ENCODE peak calls at places on chromosomes 5 and 9, in four cellular contexts. One of them, this sample, is unnamed.

GRCh38 chr5:155434681-155435080 is 421.1 kb downstream of the KIF4B start:
- DNase-seq in A172: no peak
- DNase-seq in dermis microvascular lymphatic vessel endothelial cell: no peak
- DNase-seq in stimulated activated CD4-positive, alpha-beta T cell treated with anti-CD3 and anti-CD28 coated beads, Interleukin-1b, Interleukin-23, amount 100 ng/mL, for 4 hours: no peak
- DNase-seq in this sample: no peak

GRCh38 chr5:160133071-160133917 is 14.0 kb upstream of the PWWP2A start:
- DNase-seq in A172: no peak
- DNase-seq in dermis microvascular lymphatic vessel endothelial cell: no peak
- DNase-seq in stimulated activated CD4-positive, alpha-beta T cell treated with anti-CD3 and anti-CD28 coated beads, Interleukin-1b, Interleukin-23, amount 100 ng/mL, for 4 hours: no peak
- DNase-seq in this sample: no peak

GRCh38 chr5:217860-218456 is at the start of the genes CCDC127 and SDHA:
- DNase-seq in A172: peak; percentile 89
- DNase-seq in dermis microvascular lymphatic vessel endothelial cell: peak; percentile 82
- DNase-seq in stimulated activated CD4-positive, alpha-beta T cell treated with anti-CD3 and anti-CD28 coated beads, Interleukin-1b, Interleukin-23, amount 100 ng/mL, for 4 hours: peak; percentile 98
- DNase-seq in this sample: peak; percentile 97

GRCh38 chr9:20312732-20313131 is 309.6 kb downstream of the MLLT3 start:
- DNase-seq in A172: peak; percentile 41
- DNase-seq in dermis microvascular lymphatic vessel endothelial cell: no peak
- DNase-seq in stimulated activated CD4-positive, alpha-beta T cell treated with anti-CD3 and anti-CD28 coated beads, Interleukin-1b, Interleukin-23, amount 100 ng/mL, for 4 hours: no peak
- DNase-seq in this sample: no peak

GRCh38 chr9:136220017-136220729 is 15.2 kb upstream of the LHX3 start:
- DNase-seq in A172: peak; percentile 93
- DNase-seq in dermis microvascular lymphatic vessel endothelial cell: no peak
- DNase-seq in stimulated activated CD4-positive, alpha-beta T cell treated with anti-CD3 and anti-CD28 coated beads, Interleukin-1b, Interleukin-23, amount 100 ng/mL, for 4 hours: peak; percentile 21
- DNase-seq in this sample: no peak

GRCh38 chr9:6055213-6055612 is 39.8 kb upstream of the RANBP6 start:
- DNase-seq in A172: peak; percentile 67
- DNase-seq in dermis microvascular lymphatic vessel endothelial cell: peak; percentile 21
- DNase-seq in stimulated activated CD4-positive, alpha-beta T cell treated with anti-CD3 and anti-CD28 coated beads, Interleukin-1b, Interleukin-23, amount 100 ng/mL, for 4 hours: peak; percentile 36
- DNase-seq in this sample: no peak

GRCh38 chr9:135516132-135516860 is 4.9 kb upstream of the LCN1 start:
- DNase-seq in A172: peak; percentile 59
- DNase-seq in dermis microvascular lymphatic vessel endothelial cell: peak; percentile 85
- DNase-seq in stimulated activated CD4-positive, alpha-beta T cell treated with anti-CD3 and anti-CD28 coated beads, Interleukin-1b, Interleukin-23, amount 100 ng/mL, for 4 hours: no peak
- DNase-seq in this sample: no peak

GRCh38 chr5:17381926-17382325 is 116.1 kb upstream of the TAF11L2 start:
- DNase-seq in A172: no peak
- DNase-seq in dermis microvascular lymphatic vessel endothelial cell: no peak
- DNase-seq in stimulated activated CD4-positive, alpha-beta T cell treated with anti-CD3 and anti-CD28 coated beads, Interleukin-1b, Interleukin-23, amount 100 ng/mL, for 4 hours: no peak
- DNase-seq in this sample: no peak

GRCh38 chr5:140725799-140726471 is 25.7 kb downstream of the ZMAT2 start:
- DNase-seq in A172: peak; percentile 99
- DNase-seq in dermis microvascular lymphatic vessel endothelial cell: peak; percentile 66
- DNase-seq in stimulated activated CD4-positive, alpha-beta T cell treated with anti-CD3 and anti-CD28 coated beads, Interleukin-1b, Interleukin-23, amount 100 ng/mL, for 4 hours: peak; percentile 63
- DNase-seq in this sample: peak; percentile 63

GRCh38 chr9:123702477-123702876 is 227.4 kb downstream of the DENND1A start:
- DNase-seq in A172: no peak
- DNase-seq in dermis microvascular lymphatic vessel endothelial cell: no peak
- DNase-seq in stimulated activated CD4-positive, alpha-beta T cell treated with anti-CD3 and anti-CD28 coated beads, Interleukin-1b, Interleukin-23, amount 100 ng/mL, for 4 hours: no peak
- DNase-seq in this sample: no peak

GRCh38 chr5:58076473-58077257 is 383.2 kb downstream of the PLK2 start:
- DNase-seq in A172: no peak
- DNase-seq in dermis microvascular lymphatic vessel endothelial cell: no peak
- DNase-seq in stimulated activated CD4-positive, alpha-beta T cell treated with anti-CD3 and anti-CD28 coated beads, Interleukin-1b, Interleukin-23, amount 100 ng/mL, for 4 hours: no peak
- DNase-seq in this sample: no peak

GRCh38 chr9:16680965-16681658 is 189.4 kb downstream of the BNC2 start:
- DNase-seq in A172: no peak
- DNase-seq in dermis microvascular lymphatic vessel endothelial cell: no peak
- DNase-seq in stimulated activated CD4-positive, alpha-beta T cell treated with anti-CD3 and anti-CD28 coated beads, Interleukin-1b, Interleukin-23, amount 100 ng/mL, for 4 hours: no peak
- DNase-seq in this sample: no peak

GRCh38 chr5:163379298-163380155 is 57.9 kb upstream of the CCNG1 start:
- DNase-seq in A172: peak; percentile 88
- DNase-seq in dermis microvascular lymphatic vessel endothelial cell: no peak
- DNase-seq in stimulated activated CD4-positive, alpha-beta T cell treated with anti-CD3 and anti-CD28 coated beads, Interleukin-1b, Interleukin-23, amount 100 ng/mL, for 4 hours: no peak
- DNase-seq in this sample: no peak

GRCh38 chr5:79976759-79977515 is 14.1 kb downstream of the MTX3 start:
- DNase-seq in A172: no peak
- DNase-seq in dermis microvascular lymphatic vessel endothelial cell: no peak
- DNase-seq in stimulated activated CD4-positive, alpha-beta T cell treated with anti-CD3 and anti-CD28 coated beads, Interleukin-1b, Interleukin-23, amount 100 ng/mL, for 4 hours: no peak
- DNase-seq in this sample: no peak

GRCh38 chr5:125717209-125717608 is 706.0 kb upstream of the GRAMD2B start:
- DNase-seq in A172: peak; percentile 49
- DNase-seq in dermis microvascular lymphatic vessel endothelial cell: no peak
- DNase-seq in stimulated activated CD4-positive, alpha-beta T cell treated with anti-CD3 and anti-CD28 coated beads, Interleukin-1b, Interleukin-23, amount 100 ng/mL, for 4 hours: no peak
- DNase-seq in this sample: no peak

GRCh38 chr5:95317085-95317484 is 32.2 kb upstream of the MCTP1 start:
- DNase-seq in A172: no peak
- DNase-seq in dermis microvascular lymphatic vessel endothelial cell: no peak
- DNase-seq in stimulated activated CD4-positive, alpha-beta T cell treated with anti-CD3 and anti-CD28 coated beads, Interleukin-1b, Interleukin-23, amount 100 ng/mL, for 4 hours: no peak
- DNase-seq in this sample: no peak

GRCh38 chr5:173472164-173472563 is 143.9 kb upstream of the STC2 start:
- DNase-seq in A172: peak; percentile 97
- DNase-seq in dermis microvascular lymphatic vessel endothelial cell: peak; percentile 73
- DNase-seq in stimulated activated CD4-positive, alpha-beta T cell treated with anti-CD3 and anti-CD28 coated beads, Interleukin-1b, Interleukin-23, amount 100 ng/mL, for 4 hours: no peak
- DNase-seq in this sample: no peak

GRCh38 chr5:159184858-159185381 is 24.4 kb downstream of the RNF145 start:
- DNase-seq in A172: peak; percentile 71
- DNase-seq in dermis microvascular lymphatic vessel endothelial cell: no peak
- DNase-seq in stimulated activated CD4-positive, alpha-beta T cell treated with anti-CD3 and anti-CD28 coated beads, Interleukin-1b, Interleukin-23, amount 100 ng/mL, for 4 hours: peak; percentile 18
- DNase-seq in this sample: no peak

GRCh38 chr5:155700333-155700732 is 626.6 kb upstream of the SGCD start:
- DNase-seq in A172: peak; percentile 8
- DNase-seq in dermis microvascular lymphatic vessel endothelial cell: no peak
- DNase-seq in stimulated activated CD4-positive, alpha-beta T cell treated with anti-CD3 and anti-CD28 coated beads, Interleukin-1b, Interleukin-23, amount 100 ng/mL, for 4 hours: no peak
- DNase-seq in this sample: no peak

GRCh38 chr9:36125062-36125855 is 11.3 kb upstream of the GLIPR2 start:
- DNase-seq in A172: no peak
- DNase-seq in dermis microvascular lymphatic vessel endothelial cell: no peak
- DNase-seq in stimulated activated CD4-positive, alpha-beta T cell treated with anti-CD3 and anti-CD28 coated beads, Interleukin-1b, Interleukin-23, amount 100 ng/mL, for 4 hours: no peak
- DNase-seq in this sample: no peak

GRCh38 chr9:113349044-113349433 is 302 bp upstream of the BSPRY start:
- DNase-seq in A172: no peak
- DNase-seq in dermis microvascular lymphatic vessel endothelial cell: no peak
- DNase-seq in stimulated activated CD4-positive, alpha-beta T cell treated with anti-CD3 and anti-CD28 coated beads, Interleukin-1b, Interleukin-23, amount 100 ng/mL, for 4 hours: no peak
- DNase-seq in this sample: no peak

GRCh38 chr5:138490648-138491283 is 25.5 kb downstream of the EGR1 start:
- DNase-seq in A172: no peak
- DNase-seq in dermis microvascular lymphatic vessel endothelial cell: no peak
- DNase-seq in stimulated activated CD4-positive, alpha-beta T cell treated with anti-CD3 and anti-CD28 coated beads, Interleukin-1b, Interleukin-23, amount 100 ng/mL, for 4 hours: no peak
- DNase-seq in this sample: no peak

GRCh38 chr5:1736889-1737711 is 62.5 kb downstream of the MRPL36 start:
- DNase-seq in A172: no peak
- DNase-seq in dermis microvascular lymphatic vessel endothelial cell: no peak
- DNase-seq in stimulated activated CD4-positive, alpha-beta T cell treated with anti-CD3 and anti-CD28 coated beads, Interleukin-1b, Interleukin-23, amount 100 ng/mL, for 4 hours: no peak
- DNase-seq in this sample: no peak

GRCh38 chr5:50744761-50745160 is 78.3 kb downstream of the PARP8 start:
- DNase-seq in A172: peak; percentile 5
- DNase-seq in dermis microvascular lymphatic vessel endothelial cell: no peak
- DNase-seq in stimulated activated CD4-positive, alpha-beta T cell treated with anti-CD3 and anti-CD28 coated beads, Interleukin-1b, Interleukin-23, amount 100 ng/mL, for 4 hours: no peak
- DNase-seq in this sample: no peak

GRCh38 chr9:82271099-82271498 is 282.5 kb downstream of the SPATA31D1 start:
- DNase-seq in A172: peak; percentile 23
- DNase-seq in dermis microvascular lymphatic vessel endothelial cell: no peak
- DNase-seq in stimulated activated CD4-positive, alpha-beta T cell treated with anti-CD3 and anti-CD28 coated beads, Interleukin-1b, Interleukin-23, amount 100 ng/mL, for 4 hours: no peak
- DNase-seq in this sample: no peak

GRCh38 chr9:1619915-1620705 is 395.0 kb upstream of the SMARCA2 start:
- DNase-seq in A172: no peak
- DNase-seq in dermis microvascular lymphatic vessel endothelial cell: no peak
- DNase-seq in stimulated activated CD4-positive, alpha-beta T cell treated with anti-CD3 and anti-CD28 coated beads, Interleukin-1b, Interleukin-23, amount 100 ng/mL, for 4 hours: no peak
- DNase-seq in this sample: no peak

GRCh38 chr9:83526221-83526620 is 12.0 kb downstream of the FRMD3 start:
- DNase-seq in A172: no peak
- DNase-seq in dermis microvascular lymphatic vessel endothelial cell: no peak
- DNase-seq in stimulated activated CD4-positive, alpha-beta T cell treated with anti-CD3 and anti-CD28 coated beads, Interleukin-1b, Interleukin-23, amount 100 ng/mL, for 4 hours: no peak
- DNase-seq in this sample: no peak

GRCh38 chr5:39420482-39421145 is 4.2 kb downstream of the DAB2 start:
- DNase-seq in A172: peak; percentile 94
- DNase-seq in dermis microvascular lymphatic vessel endothelial cell: no peak
- DNase-seq in stimulated activated CD4-positive, alpha-beta T cell treated with anti-CD3 and anti-CD28 coated beads, Interleukin-1b, Interleukin-23, amount 100 ng/mL, for 4 hours: no peak
- DNase-seq in this sample: no peak

GRCh38 chr5:7850533-7851239 is at the start of gene CFAP90:
- DNase-seq in A172: no peak
- DNase-seq in dermis microvascular lymphatic vessel endothelial cell: peak; percentile 12
- DNase-seq in stimulated activated CD4-positive, alpha-beta T cell treated with anti-CD3 and anti-CD28 coated beads, Interleukin-1b, Interleukin-23, amount 100 ng/mL, for 4 hours: no peak
- DNase-seq in this sample: no peak

GRCh38 chr9:88659126-88659525 is 124.1 kb downstream of the NXNL2 start:
- DNase-seq in A172: no peak
- DNase-seq in dermis microvascular lymphatic vessel endothelial cell: no peak
- DNase-seq in stimulated activated CD4-positive, alpha-beta T cell treated with anti-CD3 and anti-CD28 coated beads, Interleukin-1b, Interleukin-23, amount 100 ng/mL, for 4 hours: no peak
- DNase-seq in this sample: no peak

GRCh38 chr9:99251157-99251556 is 29.1 kb downstream of the SEC61B start:
- DNase-seq in A172: no peak
- DNase-seq in dermis microvascular lymphatic vessel endothelial cell: no peak
- DNase-seq in stimulated activated CD4-positive, alpha-beta T cell treated with anti-CD3 and anti-CD28 coated beads, Interleukin-1b, Interleukin-23, amount 100 ng/mL, for 4 hours: no peak
- DNase-seq in this sample: no peak